ENCODE peak calls at places on chromosomes 3 and 15, in five cellular contexts. One of them, this sample, is unnamed.

GRCh38 chr3:129577925-129578742 is 28.3 kb downstream of the PLXND1 start:
- DNase-seq in transverse colon: peak
- DNase-seq in NB4: peak
- DNase-seq in tibial nerve: no peak
- DNase-seq in suprapubic skin: no peak
- DNase-seq in this sample: peak

GRCh38 chr3:63807901-63808589 is 11.1 kb upstream of the C3orf49 start:
- DNase-seq in transverse colon: no peak
- DNase-seq in NB4: peak
- DNase-seq in tibial nerve: no peak
- DNase-seq in suprapubic skin: no peak
- DNase-seq in this sample: no peak

GRCh38 chr15:33119865-33120264 is 74.6 kb downstream of the FMN1 start:
- DNase-seq in transverse colon: no peak
- DNase-seq in NB4: no peak
- DNase-seq in tibial nerve: no peak
- DNase-seq in suprapubic skin: no peak
- DNase-seq in this sample: no peak

GRCh38 chr3:59559721-59560514 is 510.1 kb upstream of the CFAP20DC start:
- DNase-seq in transverse colon: no peak
- DNase-seq in NB4: peak
- DNase-seq in tibial nerve: no peak
- DNase-seq in suprapubic skin: no peak
- DNase-seq in this sample: no peak

GRCh38 chr3:72625616-72626337 is 222.5 kb downstream of the SHQ1 start:
- DNase-seq in transverse colon: no peak
- DNase-seq in NB4: peak
- DNase-seq in tibial nerve: no peak
- DNase-seq in suprapubic skin: no peak
- DNase-seq in this sample: no peak

GRCh38 chr15:38266247-38266996 is 13.8 kb downstream of the SPRED1 start:
- DNase-seq in transverse colon: no peak
- DNase-seq in NB4: no peak
- DNase-seq in tibial nerve: no peak
- DNase-seq in suprapubic skin: no peak
- DNase-seq in this sample: peak

GRCh38 chr3:177211503-177212277 is 14.4 kb upstream of the TBL1XR1 start:
- DNase-seq in transverse colon: peak
- DNase-seq in NB4: no peak
- DNase-seq in tibial nerve: no peak
- DNase-seq in suprapubic skin: no peak
- DNase-seq in this sample: no peak

GRCh38 chr3:107833046-107833445 is 257.8 kb downstream of the CD47 start:
- DNase-seq in transverse colon: no peak
- DNase-seq in NB4: no peak
- DNase-seq in tibial nerve: no peak
- DNase-seq in suprapubic skin: no peak
- DNase-seq in this sample: no peak

GRCh38 chr3:185353823-185354614 is 8.9 kb upstream of the MAP3K13 start:
- DNase-seq in transverse colon: peak
- DNase-seq in NB4: peak
- DNase-seq in tibial nerve: peak
- DNase-seq in suprapubic skin: no peak
- DNase-seq in this sample: peak

GRCh38 chr15:37261685-37262084 is 161.3 kb upstream of the MEIS2 start:
- DNase-seq in transverse colon: no peak
- DNase-seq in NB4: no peak
- DNase-seq in tibial nerve: no peak
- DNase-seq in suprapubic skin: no peak
- DNase-seq in this sample: no peak

GRCh38 chr3:52268036-52268435 is 10.4 kb downstream of the WDR82 start:
- DNase-seq in transverse colon: no peak
- DNase-seq in NB4: no peak
- DNase-seq in tibial nerve: no peak
- DNase-seq in suprapubic skin: no peak
- DNase-seq in this sample: no peak

GRCh38 chr15:27482344-27482743 is 511.4 kb downstream of the GABRG3 start:
- DNase-seq in transverse colon: no peak
- DNase-seq in NB4: no peak
- DNase-seq in tibial nerve: no peak
- DNase-seq in suprapubic skin: no peak
- DNase-seq in this sample: no peak

GRCh38 chr15:84604804-84605203 is 4.0 kb downstream of the ZSCAN2 start:
- DNase-seq in transverse colon: no peak
- DNase-seq in NB4: no peak
- DNase-seq in tibial nerve: no peak
- DNase-seq in suprapubic skin: no peak
- DNase-seq in this sample: no peak

GRCh38 chr15:78162038-78162437 is 12.9 kb downstream of the IDH3A start:
- DNase-seq in transverse colon: no peak
- DNase-seq in NB4: no peak
- DNase-seq in tibial nerve: no peak
- DNase-seq in suprapubic skin: no peak
- DNase-seq in this sample: no peak

GRCh38 chr15:89099968-89100367 is 11.7 kb downstream of the ABHD2 start:
- DNase-seq in transverse colon: no peak
- DNase-seq in NB4: no peak
- DNase-seq in tibial nerve: no peak
- DNase-seq in suprapubic skin: no peak
- DNase-seq in this sample: no peak

GRCh38 chr3:118755402-118755801 is 279.2 kb downstream of the IGSF11 start:
- DNase-seq in transverse colon: no peak
- DNase-seq in NB4: no peak
- DNase-seq in tibial nerve: no peak
- DNase-seq in suprapubic skin: no peak
- DNase-seq in this sample: no peak

GRCh38 chr15:56804908-56805307 is 71.6 kb upstream of the ZNF280D start:
- DNase-seq in transverse colon: no peak
- DNase-seq in NB4: no peak
- DNase-seq in tibial nerve: no peak
- DNase-seq in suprapubic skin: no peak
- DNase-seq in this sample: no peak

GRCh38 chr3:192422321-192422997 is 304.9 kb downstream of the FGF12 start:
- DNase-seq in transverse colon: no peak
- DNase-seq in NB4: no peak
- DNase-seq in tibial nerve: no peak
- DNase-seq in suprapubic skin: no peak
- DNase-seq in this sample: no peak

GRCh38 chr3:182668974-182669373 is 124.3 kb upstream of the ATP11B start:
- DNase-seq in transverse colon: no peak
- DNase-seq in NB4: no peak
- DNase-seq in tibial nerve: no peak
- DNase-seq in suprapubic skin: no peak
- DNase-seq in this sample: no peak

GRCh38 chr3:58462829-58463180 is 29.1 kb upstream of the KCTD6 start:
- DNase-seq in transverse colon: no peak
- DNase-seq in NB4: no peak
- DNase-seq in tibial nerve: no peak
- DNase-seq in suprapubic skin: no peak
- DNase-seq in this sample: no peak

GRCh38 chr3:133256787-133257483 is 142.9 kb upstream of the BFSP2 start:
- DNase-seq in transverse colon: no peak
- DNase-seq in NB4: no peak
- DNase-seq in tibial nerve: no peak
- DNase-seq in suprapubic skin: no peak
- DNase-seq in this sample: no peak

GRCh38 chr15:46918462-46919125 is 798.7 kb upstream of the SEMA6D start:
- DNase-seq in transverse colon: no peak
- DNase-seq in NB4: no peak
- DNase-seq in tibial nerve: no peak
- DNase-seq in suprapubic skin: no peak
- DNase-seq in this sample: no peak

GRCh38 chr3:46922871-46923558 is 45.5 kb downstream of the PTH1R start:
- DNase-seq in transverse colon: peak
- DNase-seq in NB4: no peak
- DNase-seq in tibial nerve: no peak
- DNase-seq in suprapubic skin: no peak
- DNase-seq in this sample: peak

GRCh38 chr15:91891788-91892187 is 38.3 kb downstream of the SLCO3A1 start:
- DNase-seq in transverse colon: no peak
- DNase-seq in NB4: no peak
- DNase-seq in tibial nerve: no peak
- DNase-seq in suprapubic skin: no peak
- DNase-seq in this sample: no peak

GRCh38 chr3:66483006-66483928 is 17.6 kb downstream of the LRIG1 start:
- DNase-seq in transverse colon: peak
- DNase-seq in NB4: no peak
- DNase-seq in tibial nerve: peak
- DNase-seq in suprapubic skin: no peak
- DNase-seq in this sample: no peak

DNA sequence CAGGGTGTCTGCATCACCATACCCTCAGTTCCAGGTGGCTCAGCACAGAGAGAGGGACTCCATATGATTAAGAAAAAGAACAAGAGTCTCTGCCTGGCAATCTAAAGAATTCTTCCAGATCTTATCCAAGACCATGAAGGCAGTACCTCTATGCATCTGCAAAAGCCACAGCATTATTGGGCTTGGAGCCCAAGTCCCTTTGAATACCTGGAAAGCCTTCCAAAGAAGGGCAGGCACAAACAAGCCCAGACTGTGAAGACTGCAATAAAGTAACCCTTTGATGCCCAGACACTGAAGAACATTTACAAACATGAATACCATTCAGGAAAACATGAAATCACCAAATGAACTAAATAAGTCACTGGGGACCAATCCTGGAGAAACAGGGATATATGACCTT is 60.9 kb upstream of the DIPK2A start:
- DNase-seq in transverse colon: no peak
- DNase-seq in NB4: no peak
- DNase-seq in tibial nerve: no peak
- DNase-seq in suprapubic skin: no peak
- DNase-seq in this sample: no peak
- TF ChIP-seq POLR2A in transverse colon: no peak
- TF ChIP-seq POLR2A in NB4: no peak
- TF ChIP-seq POLR2A in tibial nerve: no peak
- TF ChIP-seq POLR2A in suprapubic skin: no peak
- TF ChIP-seq POLR2A in this sample: no peak

GRCh38 chr3:43773273-43774104 is 82.8 kb downstream of the ABHD5 start:
- DNase-seq in transverse colon: peak
- DNase-seq in NB4: peak
- DNase-seq in tibial nerve: no peak
- DNase-seq in suprapubic skin: no peak
- DNase-seq in this sample: peak
- TF ChIP-seq POLR2A in transverse colon: no peak
- TF ChIP-seq POLR2A in NB4: no peak
- TF ChIP-seq POLR2A in tibial nerve: no peak
- TF ChIP-seq POLR2A in suprapubic skin: no peak
- TF ChIP-seq POLR2A in this sample: no peak

DNA sequence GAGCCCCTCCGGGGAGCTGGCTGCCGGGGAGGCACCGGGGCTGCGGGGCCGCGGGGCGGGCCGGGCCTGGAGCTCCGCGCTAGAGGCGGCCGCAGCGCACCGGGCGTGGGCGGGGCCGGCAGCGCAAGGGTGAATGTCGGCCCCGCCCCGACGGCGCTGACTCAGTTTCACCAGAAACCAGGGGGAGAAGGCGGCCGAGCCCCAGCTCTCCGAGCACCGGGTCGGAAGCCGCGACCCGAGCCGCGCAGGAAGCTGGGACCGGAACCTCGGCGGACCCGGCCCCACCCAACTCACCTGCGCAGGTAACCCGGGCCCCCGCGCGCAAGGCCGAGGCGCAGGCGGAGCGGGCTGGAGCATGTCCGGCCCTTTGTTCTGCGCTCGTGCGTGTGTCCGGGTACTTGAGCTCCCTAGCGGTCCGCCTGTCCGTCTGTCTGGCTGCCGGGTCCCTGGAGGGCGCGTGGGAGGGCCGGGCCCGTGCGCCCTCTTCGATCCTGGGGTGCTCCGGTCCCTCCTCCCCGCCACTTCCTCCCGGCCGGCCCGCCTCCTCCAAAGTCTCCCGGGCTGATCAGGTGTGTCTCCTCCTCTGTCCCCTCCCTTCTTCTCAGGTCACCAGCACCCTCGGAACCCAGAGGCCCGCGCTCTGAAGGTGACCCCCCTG is at the start of gene SPINT1:
- DNase-seq in transverse colon: peak
- DNase-seq in NB4: peak
- DNase-seq in tibial nerve: no peak
- DNase-seq in suprapubic skin: no peak
- DNase-seq in this sample: no peak
- TF ChIP-seq POLR2A in transverse colon: peak
- TF ChIP-seq POLR2A in NB4: no peak
- TF ChIP-seq POLR2A in tibial nerve: no peak
- TF ChIP-seq POLR2A in suprapubic skin: no peak
- TF ChIP-seq POLR2A in this sample: no peak

DNA sequence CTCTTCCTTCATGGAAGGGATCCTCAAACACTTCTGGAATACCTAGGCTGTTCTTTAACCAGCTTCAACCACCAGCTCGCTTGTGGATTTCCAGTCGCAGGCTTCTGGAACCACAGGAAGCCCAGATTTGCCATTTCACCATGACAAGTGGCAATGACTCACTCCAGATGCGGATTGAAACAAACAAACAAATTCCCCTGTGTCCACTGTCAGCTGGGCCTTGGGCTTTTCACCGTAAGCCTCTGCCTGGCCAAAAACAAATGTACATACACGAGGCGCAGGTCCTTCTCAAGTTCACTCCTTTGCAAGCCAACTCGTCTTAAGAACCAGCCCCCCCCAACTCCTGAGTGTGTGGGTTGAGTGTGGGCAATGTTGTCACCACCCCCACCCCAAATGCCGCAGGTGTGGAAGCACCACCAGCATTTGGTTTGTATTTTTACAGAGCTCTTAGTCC is 8.8 kb downstream of the BCL6 start:
- DNase-seq in transverse colon: no peak
- DNase-seq in NB4: peak
- DNase-seq in tibial nerve: no peak
- DNase-seq in suprapubic skin: no peak
- DNase-seq in this sample: no peak
- TF ChIP-seq POLR2A in transverse colon: no peak
- TF ChIP-seq POLR2A in NB4: no peak
- TF ChIP-seq POLR2A in tibial nerve: no peak
- TF ChIP-seq POLR2A in suprapubic skin: no peak
- TF ChIP-seq POLR2A in this sample: no peak

DNA sequence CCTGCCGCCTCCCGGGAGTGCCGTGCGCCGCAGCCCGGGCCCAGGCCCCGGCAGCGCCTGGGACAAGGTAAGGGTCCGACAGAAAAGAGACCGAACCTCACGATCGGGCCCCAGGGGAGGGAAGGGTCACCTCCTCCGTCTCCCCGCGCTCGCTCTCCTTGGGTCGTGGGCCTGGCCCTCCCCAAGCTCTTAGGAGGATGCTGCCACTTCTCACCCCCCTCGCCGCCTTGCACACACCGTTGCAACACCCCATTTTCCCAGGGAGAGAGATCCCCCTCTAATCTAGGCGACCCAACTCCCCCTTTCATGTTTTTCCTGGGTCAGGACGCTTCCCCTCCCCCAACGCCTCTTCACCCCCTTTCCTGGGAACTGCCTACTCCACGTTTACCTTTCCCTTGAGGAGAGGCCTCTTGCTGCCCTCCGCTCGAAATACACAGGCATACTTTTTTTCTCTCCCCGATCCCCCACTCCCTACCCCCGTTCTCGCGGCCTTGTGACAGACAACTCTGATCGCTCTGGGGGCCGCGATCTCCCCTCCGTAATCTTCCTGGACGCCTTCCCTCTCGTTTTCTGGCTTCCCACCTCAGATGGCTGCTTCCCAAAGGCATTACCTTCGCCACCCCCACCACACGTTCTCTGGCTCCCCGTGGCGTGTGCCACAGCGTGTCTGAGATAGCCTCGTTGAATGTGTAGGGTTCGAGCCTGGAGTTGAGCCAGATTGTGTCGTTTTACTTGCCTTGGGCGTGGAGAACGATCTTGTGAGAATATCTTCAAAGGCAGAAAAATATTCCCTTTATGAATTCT is 698 bp downstream of the SETD5 start:
- DNase-seq in transverse colon: peak
- DNase-seq in NB4: no peak
- DNase-seq in tibial nerve: peak
- DNase-seq in suprapubic skin: peak
- DNase-seq in this sample: peak
- TF ChIP-seq POLR2A in transverse colon: no peak
- TF ChIP-seq POLR2A in NB4: no peak
- TF ChIP-seq POLR2A in tibial nerve: no peak
- TF ChIP-seq POLR2A in suprapubic skin: no peak
- TF ChIP-seq POLR2A in this sample: no peak

This sample was measured in spleen.